ENCODE peak calls at places on chromosomes 3 and 15, in ten cellular contexts. V is pancreas, S is heart right ventricle, N is Peyer's patch, J is sigmoid colon, G is stomach, Z is PC-3, O is right atrium auricular region, A is A549, F is ovary. I is an unnamed sample.
A peak's percentile ranks its signal among the peaks of the same experiment; 100 is the strongest.

GRCh38 chr3:16508591-16508995 is 4.9 kb downstream of the RFTN1 start:
- DNase-seq in A (no peak), V (no peak), J (no peak), O (no peak), G (no peak), Z (no peak), F (no peak), S (no peak), N (no peak), I (no peak)

GRCh38 chr3:42182555-42182954 is 83.4 kb downstream of the CCK start:
- DNase-seq in J (no peak), N (no peak), G (no peak), Z (no peak), O (no peak), A (no peak), S (no peak), V (no peak), F (no peak), I (no peak)

GRCh38 chr15:62432702-62433398 is 267.8 kb upstream of the C2CD4B start:
- DNase-seq in J (no peak), F (no peak), G (no peak), V (no peak), O (no peak), A (no peak), S (peak; percentile 33), Z (no peak), N (no peak), I (peak; percentile 28)

GRCh38 chr15:47477253-47477652 is 240.1 kb upstream of the SEMA6D start:
- DNase-seq in G (no peak), J (no peak), O (no peak), S (no peak), V (no peak), Z (no peak), N (no peak), A (no peak), F (no peak), I (no peak)

GRCh38 chr3:156389151-156389760 is 165.7 kb downstream of the SSR3 start:
- DNase-seq in S (peak; percentile 11), J (no peak), Z (no peak), O (no peak), G (no peak), A (no peak), F (no peak), N (no peak), V (no peak), I (peak; percentile 23)

GRCh38 chr15:57432141-57432701 is 55.9 kb downstream of the CGNL1 start:
- DNase-seq in N (no peak), J (no peak), Z (no peak), V (no peak), F (no peak), A (no peak), O (no peak), S (no peak), G (peak; percentile 53), I (no peak)

GRCh38 chr15:79897380-79897678 is 515 bp upstream of the MTHFS start:
- DNase-seq in J (no peak), Z (no peak), N (no peak), G (no peak), A (no peak), F (no peak), S (no peak), O (no peak), V (no peak), I (no peak)

GRCh38 chr15:80641384-80641783 is 53.7 kb upstream of the ABHD17C start:
- DNase-seq in G (no peak), F (no peak), O (no peak), J (no peak), Z (no peak), V (no peak), S (no peak), N (no peak), A (no peak), I (no peak)

GRCh38 chr15:93059442-93059841 is 29.6 kb downstream of the RGMA start:
- DNase-seq in N (no peak), Z (no peak), G (no peak), V (no peak), F (no peak), O (no peak), J (no peak), A (no peak), S (no peak), I (no peak)

GRCh38 chr3:128727485-128727884 is 1.5 kb downstream of the RAB7A start:
- DNase-seq in G (no peak), S (no peak), V (no peak), Z (peak; percentile 15), F (no peak), J (no peak), N (no peak), A (no peak), O (no peak), I (no peak)

GRCh38 chr15:98655732-98656131 is 7.4 kb downstream of the IGF1R start:
- DNase-seq in J (no peak), S (no peak), V (no peak), O (no peak), A (no peak), Z (no peak), G (no peak), N (no peak), F (no peak), I (no peak)

GRCh38 chr15:99102332-99103235 is 2.3 kb upstream of the SYNM start:
- DNase-seq in V (no peak), J (peak; percentile 62), S (no peak), Z (no peak), F (no peak), O (peak; percentile 54), N (no peak), G (no peak), A (no peak), I (no peak)

DNA sequence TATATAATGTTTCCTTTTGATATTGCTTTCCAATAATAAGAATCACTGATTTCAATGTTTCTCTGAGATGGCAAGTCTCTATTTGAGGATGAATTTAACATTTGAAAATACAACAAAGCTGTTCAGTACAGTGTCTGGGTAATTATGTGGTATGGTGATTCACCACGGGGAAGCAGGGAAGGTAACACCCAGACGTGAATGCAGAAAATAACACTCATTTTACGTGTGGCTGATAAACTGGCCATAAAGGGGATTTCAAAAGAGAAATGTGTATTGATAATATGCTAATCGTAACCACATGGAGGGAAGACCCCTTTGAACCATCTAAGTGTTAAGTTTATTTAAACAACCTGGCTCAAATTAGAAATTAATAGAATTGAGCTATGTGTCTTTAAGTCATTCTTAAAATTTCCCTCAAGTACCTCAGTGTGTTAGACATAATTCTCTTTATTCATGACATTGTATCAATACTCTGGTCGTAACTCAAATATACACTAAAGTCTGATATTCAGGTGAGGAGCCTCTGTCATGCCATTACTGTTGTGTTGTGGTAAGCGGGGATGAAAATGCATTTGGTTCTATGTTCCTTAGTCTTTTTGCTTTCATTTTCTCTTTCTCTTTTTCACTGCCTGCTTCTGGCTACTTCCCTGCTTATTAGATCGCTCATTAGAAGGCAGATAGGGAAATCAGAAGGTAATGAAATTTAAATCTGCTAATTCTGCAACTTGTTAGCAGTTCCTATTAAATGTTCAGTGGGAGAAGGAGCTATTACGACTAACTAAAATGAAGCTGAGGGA is 344.8 kb downstream of the GRM7 start:
- DNase-seq in O (no peak), Z (no peak), V (no peak), G (no peak), J (no peak), N (no peak), F (no peak), S (no peak), A (no peak), I (no peak)
- H3K27ac ChIP-seq in O (no peak overlapping the region), Z (no peak overlapping the region), V (no peak overlapping the region), G (no peak overlapping the region), J (no peak overlapping the region), N (no peak overlapping the region), F (no peak overlapping the region), S (no peak overlapping the region), A (no peak overlapping the region), I (no peak overlapping the region)

DNA sequence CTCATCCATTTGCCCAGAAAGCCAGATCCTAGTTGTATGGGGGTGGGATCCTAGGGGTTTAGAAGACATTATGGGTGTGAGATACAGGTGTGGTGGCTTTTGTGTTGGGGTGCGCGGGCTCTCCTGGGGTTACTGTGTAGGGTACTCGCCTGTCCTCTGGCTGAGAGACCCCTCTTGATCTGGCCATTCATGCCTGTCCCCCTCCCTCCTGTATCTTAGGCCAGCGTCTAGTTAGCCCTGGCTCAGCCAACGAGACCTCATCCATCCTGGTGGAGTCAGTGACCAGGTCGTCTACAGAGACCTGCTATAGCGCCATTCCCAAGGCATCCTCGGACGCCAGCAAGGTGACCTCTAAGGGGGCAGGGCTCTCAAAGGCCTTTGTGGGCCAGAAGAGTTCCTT is 41.4 kb downstream of the DNASE1L3 start:
- DNase-seq in S (no peak), G (no peak), J (no peak), F (no peak), Z (no peak), V (no peak), O (no peak), A (no peak), N (no peak), I (no peak)
- H3K4me1 ChIP-seq in S (peaks cover 50% of the 10 kb centered on the region), G (peaks cover 57% of the 10 kb centered on the region), J (peaks cover 59% of the 10 kb centered on the region), F (peaks cover 19% of the 10 kb centered on the region), Z (peaks cover 15% of the 10 kb centered on the region), V (peaks cover 37% of the 10 kb centered on the region), O (no peaks in the 10 kb centered on the region), A (peaks cover 95% of the 10 kb centered on the region), N (no peaks in the 10 kb centered on the region), I (peaks cover 53% of the 10 kb centered on the region)

DNA sequence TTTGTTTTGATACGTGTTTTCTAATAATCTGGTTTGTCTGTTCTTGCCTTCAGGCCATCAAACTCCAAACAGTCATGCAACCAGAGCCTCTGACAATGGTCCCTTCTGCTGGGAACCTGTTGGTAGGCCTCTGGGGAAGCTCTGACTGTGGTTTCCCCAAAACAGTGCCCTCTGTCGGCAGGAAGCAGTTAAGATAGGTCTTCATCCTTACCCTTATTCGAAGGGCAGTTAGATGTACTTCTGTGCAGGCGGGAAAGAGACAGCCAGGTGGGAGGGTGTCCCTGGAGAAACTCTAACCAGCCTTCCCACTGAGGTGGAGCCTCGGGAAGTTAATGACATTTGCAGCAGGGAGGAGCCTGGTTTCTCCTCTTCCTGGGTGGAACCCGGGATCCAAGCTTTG is 81.6 kb upstream of the CHMP2B start:
- DNase-seq in N (no peak), J (no peak), G (no peak), O (no peak), Z (peak; percentile 48), V (no peak), A (peak; percentile 41), F (no peak), S (no peak), I (no peak)
- TF ChIP-seq CTCF in N (no peak), J (no peak), G (no peak), O (no peak), Z (peak; percentile 62), V (no peak), A (no peak), F (no peak), S (no peak), I (no peak)

DNA sequence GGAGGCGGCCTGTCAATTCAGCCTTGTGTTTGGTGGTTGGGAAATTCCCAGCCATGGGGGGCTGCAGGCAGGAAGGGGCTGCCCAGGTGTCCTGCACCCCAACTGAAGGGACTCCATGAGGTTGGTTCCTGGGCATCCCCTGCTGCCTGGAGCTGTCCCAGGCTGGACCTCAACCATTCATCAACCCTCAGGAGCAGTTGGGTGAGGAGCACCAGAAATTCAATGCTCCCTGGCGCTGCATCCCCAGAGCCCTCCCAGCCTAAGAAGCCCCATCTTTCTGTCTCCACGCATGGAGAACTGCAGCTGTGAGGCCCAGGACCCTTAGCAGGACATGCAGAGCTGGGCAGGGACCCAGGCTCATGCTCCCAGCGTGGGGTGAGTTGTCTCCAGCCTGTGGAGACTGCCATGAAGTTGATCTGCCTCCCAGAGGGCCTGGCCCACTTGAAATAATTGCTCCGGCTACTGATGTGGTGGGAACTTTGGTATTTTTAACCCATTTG is 8.0 kb upstream of the SEMA3B start:
- DNase-seq in Z (no peak), S (no peak), A (no peak), V (no peak), O (no peak), J (no peak), G (no peak), N (no peak), F (peak; percentile 48), I (no peak)
- H3K27ac ChIP-seq in Z (peak overlapping the region; percentile 58), S (peak overlapping the region; percentile 97), A (peak overlapping the region; percentile 99), V (peak overlapping the region; percentile 97), O (peak overlapping the region; percentile 95), J (peak overlapping the region; percentile 99), G (peak overlapping the region; percentile 90), N (peak overlapping the region; percentile 96), F (peak overlapping the region; percentile 99), I (peak overlapping the region; percentile 99)